ENCODE peak calls at places on chromosomes 12 and 14, in six cellular contexts. Z is heart left ventricle; F is CD4-positive, alpha-beta T cell; K is coronary artery; O is AG09319; J is upper lobe of right lung. R is an unnamed sample.

GRCh38 chr12:127179199-127179598 is 1087.8 kb upstream of the TMEM132C start:
- DNase-seq in Z (no peak), F (no peak), K (no peak), O (no peak), J (no peak), R (no peak)

GRCh38 chr14:89121961-89122675 is 294.9 kb downstream of the FOXN3 start:
- DNase-seq in Z (no peak), F (no peak), K (no peak), O (no peak), J (no peak), R (no peak)

GRCh38 chr14:89237923-89238529 is 179.0 kb downstream of the FOXN3 start:
- DNase-seq in Z (no peak), F (no peak), K (no peak), O (peak), J (no peak), R (no peak)

GRCh38 chr12:44015333-44015941 is 179.6 kb downstream of the TMEM117 start:
- DNase-seq in Z (no peak), F (no peak), K (no peak), O (peak), J (no peak), R (no peak)

GRCh38 chr12:53862831-53863230 is 75.8 kb upstream of the HOXC13 start:
- DNase-seq in Z (no peak), F (no peak), K (no peak), O (no peak), J (no peak), R (no peak)

GRCh38 chr12:122001379-122002209 is 20.1 kb upstream of the BCL7A start:
- DNase-seq in Z (no peak), F (no peak), K (no peak), O (no peak), J (no peak), R (no peak)

GRCh38 chr14:98548071-98548686 is 723.8 kb downstream of the BCL11B start:
- DNase-seq in Z (no peak), F (no peak), K (no peak), O (no peak), J (no peak), R (no peak)

GRCh38 chr12:6635375-6635855 is 344 bp downstream of the LPAR5 start:
- DNase-seq in Z (no peak), F (no peak), K (no peak), O (no peak), J (no peak), R (no peak)

GRCh38 chr14:90491868-90492560 is 95.2 kb downstream of the CALM1 start:
- DNase-seq in Z (no peak), F (no peak), K (no peak), O (no peak), J (no peak), R (no peak)

GRCh38 chr12:51669996-51670395 is 79.0 kb downstream of the SCN8A start:
- DNase-seq in Z (no peak), F (no peak), K (no peak), O (no peak), J (no peak), R (no peak)
- TF ChIP-seq CTCF in Z (no peak), F (no peak), K (no peak), O (no peak), J (no peak), R (no peak)

DNA sequence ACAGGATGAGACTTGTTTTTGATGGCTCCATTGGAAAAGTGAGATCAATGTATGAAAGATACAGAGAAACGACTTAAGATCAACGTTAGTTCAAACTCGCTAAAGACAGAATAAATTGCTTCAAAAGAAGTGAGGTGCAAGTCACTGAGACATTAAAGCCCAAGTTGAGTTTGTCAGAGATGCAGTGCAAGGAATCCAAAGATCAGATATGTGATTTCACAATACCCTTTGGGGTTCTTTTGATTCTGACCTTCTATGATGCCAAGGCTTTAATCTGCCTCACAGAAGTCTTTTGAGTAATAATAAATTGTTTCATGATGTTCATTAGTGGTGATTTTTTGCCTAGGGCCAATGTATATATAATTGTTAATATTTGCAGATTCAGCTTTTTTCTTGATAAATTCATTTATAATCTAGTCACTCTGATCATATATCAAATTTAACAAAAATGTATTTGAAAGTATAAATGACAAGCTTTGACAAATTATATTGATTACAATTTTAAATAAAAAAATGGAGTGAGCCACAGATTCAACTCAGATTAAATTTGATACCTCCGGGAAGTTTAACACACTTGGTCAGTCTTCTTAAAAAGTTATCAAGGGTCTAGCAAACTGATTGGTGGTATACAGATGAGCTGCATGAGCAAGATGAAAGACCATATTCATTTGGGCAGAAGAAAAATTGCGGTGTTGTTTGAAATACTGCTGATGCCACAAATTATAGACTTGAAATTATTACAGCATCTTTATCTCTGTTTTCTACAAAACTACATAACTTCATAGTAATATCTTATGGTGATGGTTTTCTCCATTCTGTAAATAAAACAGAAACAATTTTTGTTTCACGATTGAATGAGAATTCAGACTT is 144.8 kb upstream of the FAR2 start:
- DNase-seq in Z (no peak), F (no peak), K (no peak), O (no peak), J (no peak), R (no peak)
- TF ChIP-seq CTCF in Z (no peak), F (no peak), K (no peak), O (no peak), J (no peak), R (no peak)

DNA sequence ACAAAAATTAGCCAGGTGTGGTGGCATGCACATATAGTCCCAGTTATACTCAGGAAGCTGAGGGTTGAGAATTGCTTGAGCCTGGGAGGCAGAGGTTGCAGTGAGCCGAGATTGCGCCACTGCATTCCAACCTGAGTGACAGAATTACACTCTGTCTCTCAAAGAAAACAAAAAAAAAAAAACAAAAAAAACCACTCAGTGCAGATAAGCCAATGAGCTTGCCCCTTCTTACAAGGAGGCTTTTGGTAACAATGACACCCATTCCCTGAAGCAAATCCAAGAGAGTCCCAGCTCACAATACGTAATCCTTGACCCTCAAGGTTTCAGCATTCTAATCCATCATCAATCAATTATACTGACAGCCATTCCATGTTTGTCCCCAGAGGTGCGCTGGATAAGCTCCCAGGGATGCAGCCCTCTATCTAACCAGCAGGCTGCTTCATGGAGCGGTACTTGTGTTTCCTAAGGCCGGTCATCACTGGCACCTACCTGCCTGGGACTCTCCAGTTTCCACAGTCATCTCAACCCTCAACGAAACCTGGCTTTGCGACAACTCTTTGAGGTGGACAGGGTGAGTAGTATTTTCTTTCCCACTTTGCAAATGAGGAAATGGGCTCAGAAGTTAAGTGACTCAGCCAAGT is 12.4 kb downstream of the GCN1 start:
- DNase-seq in Z (no peak), F (no peak), K (no peak), O (no peak), J (no peak), R (peak)
- TF ChIP-seq CTCF in Z (no peak), F (no peak), K (no peak), O (no peak), J (no peak), R (no peak)

GRCh38 chr12:111462134-111462821 is 56.6 kb downstream of the SH2B3 start:
- DNase-seq in Z (no peak), F (no peak), K (no peak), O (peak), J (no peak), R (no peak)

GRCh38 chr12:111469406-111469805 is 63.7 kb downstream of the SH2B3 start:
- DNase-seq in Z (no peak), F (no peak), K (no peak), O (no peak), J (no peak), R (no peak)

GRCh38 chr12:111467092-111467861 is 61.6 kb downstream of the SH2B3 start:
- DNase-seq in Z (no peak), F (no peak), K (no peak), O (no peak), J (no peak), R (no peak)

GRCh38 chr12:111467862-111468245 is 62.1 kb downstream of the SH2B3 start:
- DNase-seq in Z (no peak), F (no peak), K (no peak), O (peak), J (no peak), R (no peak)
- TF ChIP-seq CTCF in Z (no peak), F (no peak), K (no peak), O (no peak), J (no peak), R (no peak)

DNA sequence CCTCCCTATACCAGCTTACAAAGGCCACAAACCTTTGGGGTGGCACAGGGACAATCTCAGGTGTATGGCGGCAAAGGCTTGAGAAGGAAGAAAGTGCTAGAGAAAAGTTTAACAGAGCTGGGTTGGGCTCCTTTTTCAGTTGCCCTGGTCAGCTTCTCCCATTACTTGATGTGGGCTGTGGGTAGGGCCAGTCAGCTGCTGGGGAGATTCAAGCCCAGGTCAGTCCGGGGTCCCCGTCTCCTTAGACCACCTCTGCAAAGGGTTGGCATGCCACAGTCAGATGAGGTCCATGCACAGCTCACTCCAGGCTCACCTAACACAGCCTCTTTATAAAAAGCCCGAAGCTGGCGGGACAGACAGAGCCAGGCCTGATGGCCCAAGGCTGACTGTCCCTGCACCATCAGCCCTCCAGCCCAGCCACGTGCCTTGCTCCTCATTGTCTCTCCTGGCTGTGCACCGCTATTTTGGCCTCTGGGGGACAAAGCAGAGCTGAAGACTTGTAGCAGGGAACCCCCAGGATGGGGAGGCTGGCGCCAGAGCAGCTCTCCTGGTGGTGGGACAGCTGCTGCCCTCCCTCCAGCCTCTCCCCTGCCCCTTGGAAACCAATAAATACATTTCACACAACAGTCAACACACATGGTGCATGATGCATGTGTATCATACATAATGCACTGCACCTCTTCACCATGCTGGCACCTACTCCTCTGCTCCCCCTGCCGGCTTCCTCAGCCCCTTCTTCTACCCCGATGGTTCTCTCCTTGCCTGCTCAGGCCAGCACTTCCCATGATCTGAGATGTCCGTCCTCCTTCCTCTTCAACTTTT is 61.7 kb upstream of the DDX11 start:
- DNase-seq in Z (no peak), F (no peak), K (no peak), O (no peak), J (peak), R (no peak)
- TF ChIP-seq CTCF in Z (no peak), F (no peak), K (no peak), O (peak), J (no peak), R (peak)

DNA sequence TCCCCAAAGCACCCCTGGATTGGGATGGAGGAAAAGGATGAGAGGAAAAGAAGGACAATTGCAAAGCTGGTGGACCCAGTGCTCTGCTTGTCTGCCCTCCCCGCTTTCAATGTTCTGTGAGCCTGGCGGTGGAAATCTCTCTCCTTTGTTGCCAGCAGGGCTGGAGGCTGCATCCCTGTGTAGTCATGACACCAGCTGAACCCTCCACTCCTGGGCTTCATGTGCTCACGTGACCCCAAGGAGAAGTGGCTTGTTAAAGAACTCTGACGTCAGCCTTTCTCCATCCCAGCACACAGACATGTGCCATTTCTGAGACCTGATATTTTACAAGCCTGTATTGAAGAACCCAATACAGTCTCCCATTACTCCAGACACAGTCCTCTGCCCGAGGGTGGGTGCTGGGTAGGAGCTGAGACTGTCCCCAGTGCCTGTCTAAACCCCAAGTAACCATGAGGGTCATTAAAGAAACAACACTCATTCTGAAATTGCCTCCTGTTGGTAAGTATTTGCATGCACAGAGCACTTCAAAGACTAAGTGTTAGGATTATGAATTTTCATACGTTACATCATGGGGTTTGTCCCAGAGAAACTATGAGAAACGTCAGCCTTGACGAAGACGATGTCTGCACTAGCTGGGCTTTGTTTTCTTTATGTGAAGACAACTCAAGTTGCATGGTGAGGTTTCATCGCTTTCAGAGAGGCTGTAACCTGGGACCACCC is 21.7 kb downstream of the GALNT16 start:
- DNase-seq in Z (peak), F (no peak), K (no peak), O (no peak), J (no peak), R (no peak)
- TF ChIP-seq CTCF in Z (no peak), F (no peak), K (no peak), O (no peak), J (no peak), R (no peak)

R was measured in D721Med.